ENCODE peak calls at places on chromosome 17, in four cellular contexts. X, R, I and G are unnamed samples.

GRCh38 chr17:82009413-82009812 is 13.3 kb downstream of the CENPX start:
- DNase-seq in R (no peak), X (no peak), I (no peak), G (no peak)

GRCh38 chr17:61411114-61411943 is 11.7 kb downstream of the TBX2 start:
- DNase-seq in R (peak), I (no peak), X (peak), G (no peak)

GRCh38 chr17:78355045-78355641 is 4.7 kb downstream of the SOCS3 start:
- DNase-seq in X (no peak), I (no peak), R (no peak), G (no peak)

GRCh38 chr17:79942591-79943353 is 92.9 kb downstream of the TBC1D16 start:
- DNase-seq in X (peak), I (no peak), R (peak), G (no peak)

GRCh38 chr17:81190591-81190990 is 24.6 kb upstream of the AATK start:
- DNase-seq in R (no peak), X (no peak), I (no peak), G (no peak)

GRCh38 chr17:39118674-39119419 is 32.6 kb downstream of the PLXDC1 start:
- DNase-seq in X (no peak), I (peak), R (no peak), G (no peak)

GRCh38 chr17:44911133-44912001 is 3.9 kb downstream of the GFAP start:
- DNase-seq in X (peak), R (peak), I (peak), G (peak)

GRCh38 chr17:73021771-73022170 is 70.7 kb downstream of the SLC39A11 start:
- DNase-seq in I (no peak), X (no peak), R (no peak), G (no peak)

GRCh38 chr17:13288248-13288647 is 270.4 kb upstream of the ELAC2 start:
- DNase-seq in I (no peak), R (no peak), X (no peak), G (no peak)

GRCh38 chr17:30558313-30559195 is 81.3 kb downstream of the GOSR1 start:
- DNase-seq in I (no peak), X (no peak), R (no peak), G (no peak)

GRCh38 chr17:81440511-81441244 is 45.4 kb downstream of the BAHCC1 start:
- DNase-seq in R (no peak), I (no peak), X (no peak), G (no peak)

GRCh38 chr17:75876190-75876937 is 2.0 kb downstream of the TRIM47 start:
- DNase-seq in I (no peak), X (peak), R (no peak), G (no peak)

GRCh38 chr17:46942441-46943217 is 19.7 kb downstream of the GOSR2 start:
- DNase-seq in I (peak), R (peak), X (peak), G (peak)

GRCh38 chr17:7695586-7695985 is 7.3 kb downstream of the WRAP53 start:
- DNase-seq in X (no peak), R (no peak), I (no peak), G (no peak)

GRCh38 chr17:6374761-6375312 is 60.1 kb downstream of the AIPL1 start:
- DNase-seq in I (peak), R (peak), X (no peak), G (no peak)

GRCh38 chr17:69918164-69918563 is 156.9 kb upstream of the KCNJ16 start:
- DNase-seq in I (no peak), X (no peak), R (no peak), G (no peak)

GRCh38 chr17:142102-142661 is 4.8 kb downstream of the SCGB1C2 start:
- DNase-seq in X (peak), I (no peak), R (peak), G (no peak)

GRCh38 chr17:73151888-73152633 is 12.7 kb upstream of the SSTR2 start:
- DNase-seq in R (no peak), I (no peak), X (no peak), G (no peak)

GRCh38 chr17:51435171-51435552 is 174.8 kb downstream of the UTP18 start:
- DNase-seq in X (no peak), I (peak), R (no peak), G (no peak)

GRCh38 chr17:78966123-78966813 is 13.5 kb downstream of the LGALS3BP start:
- DNase-seq in X (no peak), R (no peak), I (no peak), G (no peak)

GRCh38 chr17:80065478-80066170 is 29.2 kb downstream of the CCDC40 start:
- DNase-seq in I (no peak), X (no peak), R (no peak), G (no peak)

GRCh38 chr17:50396261-50397110 is 837 bp downstream of the LRRC59 start:
- DNase-seq in R (peak), X (peak), I (no peak), G (no peak)

GRCh38 chr17:76166168-76166567 is 25.1 kb upstream of the FOXJ1 start:
- DNase-seq in I (peak), X (no peak), R (peak), G (peak)

GRCh38 chr17:7548585-7549400 is at the start of gene TNFSF12:
- DNase-seq in I (peak), X (peak), R (peak), G (peak)

GRCh38 chr17:61984826-61985225 is 57.0 kb upstream of the INTS2 start:
- DNase-seq in X (no peak), R (no peak), I (no peak), G (no peak)

GRCh38 chr17:8142158-8142886 is 9.9 kb downstream of the PER1 start:
- DNase-seq in X (peak), R (no peak), I (no peak), G (no peak)

GRCh38 chr17:6213859-6214258 is 143.7 kb downstream of the WSCD1 start:
- DNase-seq in I (no peak), X (no peak), R (no peak), G (no peak)

GRCh38 chr17:40912506-40913220 is 24.8 kb downstream of the KRT23 start:
- DNase-seq in I (no peak), R (no peak), X (no peak), G (no peak)

GRCh38 chr17:57982452-57983170 is 5.4 kb downstream of the VEZF1 start:
- DNase-seq in X (no peak), R (no peak), I (no peak), G (no peak)

GRCh38 chr17:6195123-6195522 is 124.9 kb downstream of the WSCD1 start:
- DNase-seq in R (no peak), X (no peak), I (no peak), G (no peak)

GRCh38 chr17:49637739-49638138 is 40.2 kb downstream of the SPOP start:
- DNase-seq in R (no peak), I (no peak), X (no peak), G (no peak)

GRCh38 chr17:80021600-80021999 is 14.1 kb downstream of the TBC1D16 start:
- DNase-seq in I (no peak), R (no peak), X (no peak), G (no peak)

GRCh38 chr17:33202011-33202410 is 91.1 kb downstream of the ASIC2 start:
- DNase-seq in X (no peak), R (no peak), I (no peak), G (no peak)

GRCh38 chr17:49964539-49965521 is 4.2 kb upstream of the DLX4 start:
- DNase-seq in X (no peak), R (no peak), I (no peak), G (no peak)

GRCh38 chr17:35065880-35066279 is 2.4 kb upstream of the RFFL start:
- DNase-seq in X (no peak), I (no peak), R (no peak), G (no peak)